ENCODE peak calls at places on chromosomes 11 and 22, in ten cellular contexts. P is transverse colon, O is uterus, Q is right atrium auricular region, L is tibial nerve, M is heart right ventricle, D is tibial artery, W is OCI-LY7, K is A549, I is PC-3. S is an unnamed sample. For H3K4me1, the result is how much of the 10 kb centered on the place peaks cover.

GRCh38 chr11:23679041-23679440 is 817.8 kb upstream of the LUZP2 start:
- DNase-seq in L (no peak), O (no peak), D (no peak), P (no peak), W (no peak), K (no peak), I (no peak), M (no peak), Q (no peak), S (no peak)

GRCh38 chr11:112176077-112176476 is 765 bp downstream of the BCO2 start:
- DNase-seq in Q (no peak), W (no peak), P (no peak), L (no peak), K (no peak), O (no peak), D (no peak), I (no peak), M (no peak), S (no peak)

GRCh38 chr11:119066481-119066880 is 1.1 kb upstream of the VPS11 start:
- DNase-seq in K (no peak), O (no peak), L (no peak), M (no peak), P (no peak), W (no peak), D (no peak), I (no peak), Q (no peak), S (no peak)

GRCh38 chr22:49423125-49423650 is 404.5 kb downstream of the BRD1 start:
- DNase-seq in D (no peak), W (no peak), I (no peak), L (no peak), Q (no peak), M (no peak), O (no peak), K (no peak), P (no peak), S (no peak)

GRCh38 chr11:1757861-1758610 is 5.7 kb downstream of the CTSD start:
- DNase-seq in Q (no peak), D (no peak), M (no peak), K (no peak), P (peak), W (no peak), I (no peak), L (no peak), O (no peak), S (peak)

GRCh38 chr11:116544721-116545120 is 228.1 kb downstream of the BUD13 start:
- DNase-seq in W (no peak), D (peak), K (no peak), M (no peak), O (no peak), L (no peak), I (no peak), Q (no peak), P (no peak), S (no peak)

GRCh38 chr11:67044496-67044895 is 12.2 kb upstream of the RHOD start:
- DNase-seq in D (no peak), M (no peak), Q (no peak), W (no peak), O (no peak), I (no peak), P (no peak), K (no peak), L (no peak), S (no peak)

GRCh38 chr11:94771951-94772350 is 3.8 kb downstream of the AMOTL1 start:
- DNase-seq in P (no peak), L (no peak), W (no peak), D (no peak), O (no peak), Q (no peak), I (no peak), M (no peak), K (no peak), S (no peak)

GRCh38 chr22:23910496-23911190 is 16.5 kb downstream of the MIF start:
- DNase-seq in O (no peak), K (no peak), W (no peak), Q (no peak), M (no peak), P (no peak), D (peak), I (no peak), L (no peak), S (no peak)

GRCh38 chr22:42365337-42365865 is 66.8 kb downstream of the NFAM1 start:
- DNase-seq in K (no peak), P (no peak), O (no peak), M (no peak), D (no peak), Q (peak), I (no peak), W (no peak), L (peak), S (no peak)

GRCh38 chr22:25752615-25753214 is 10.7 kb downstream of the MYO18B start:
- DNase-seq in M (no peak), D (no peak), I (no peak), K (no peak), W (no peak), Q (no peak), O (no peak), P (no peak), L (no peak), S (no peak)

GRCh38 chr11:32713496-32713895 is 81.0 kb downstream of the CCDC73 start:
- DNase-seq in W (peak), D (no peak), O (no peak), M (no peak), L (no peak), K (no peak), Q (no peak), I (peak), P (no peak), S (no peak)
- TF ChIP-seq CTCF in W (peak), D (no peak), O (no peak), M (peak), L (no peak), K (peak), Q (no peak), I (peak), P (no peak), S (peak)

GRCh38 chr11:123683616-123684170 is 29.3 kb upstream of the SCN3B start:
- DNase-seq in W (no peak), P (no peak), L (no peak), M (no peak), O (no peak), I (no peak), K (no peak), Q (no peak), D (no peak), S (no peak)
- H3K4me1 ChIP-seq in W (under half), P (under half), L (under half), M (under half), O (under half), I (under half), K (under half), Q (under half), D (under half), S (under half)

GRCh38 chr22:31345331-31346254 is 553 bp downstream of the PATZ1 start:
- DNase-seq in K (peak), L (peak), W (peak), M (peak), I (peak), D (peak), O (peak), P (peak), Q (peak), S (peak)
- H3K27ac ChIP-seq in K (peak), L (peak), W (peak), M (peak), I (peak), D (peak), O (peak), P (peak), Q (peak), S (peak)

GRCh38 chr22:20268350-20269012 is 363 bp upstream of the RTN4R start:
- DNase-seq in I (peak), P (peak), M (peak), O (peak), D (no peak), W (peak), Q (no peak), K (peak), L (peak), S (peak)
- TF ChIP-seq CTCF in I (peak), P (peak), M (peak), O (peak), D (peak), W (peak), Q (peak), K (peak), L (peak), S (peak)

DNA sequence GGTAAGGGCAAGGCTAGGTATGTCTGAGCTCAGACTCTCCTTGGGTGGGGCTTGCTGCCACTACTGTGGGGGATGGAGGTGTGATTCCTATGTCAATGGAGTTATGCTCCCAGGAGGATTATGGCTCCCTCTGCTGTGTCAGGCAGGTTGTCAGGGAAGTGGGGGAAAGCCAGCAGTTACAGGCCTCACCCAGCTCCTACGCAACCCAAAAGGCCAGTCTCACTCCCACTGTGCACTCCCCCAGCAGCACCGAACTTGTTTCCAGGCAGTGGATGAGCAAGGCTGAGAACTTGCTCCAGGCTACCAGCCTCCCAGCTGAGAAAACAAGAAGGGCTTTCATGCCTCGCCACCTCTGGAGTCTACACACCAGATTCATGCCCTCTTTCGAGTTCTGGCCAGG is 18.2 kb downstream of the C11orf91 start:
- DNase-seq in P (no peak), O (no peak), W (no peak), M (no peak), K (no peak), I (peak), Q (no peak), D (no peak), L (no peak), S (no peak)
- H3K4me1 ChIP-seq in P (under half), O (under half), W (under half), M (under half), K (under half), I (under half), Q (under half), D (under half), L (under half), S (under half)